ENCODE peak calls at places on chromosomes 12 and 14, in six cellular contexts. One of them, this sample, is unnamed.

GRCh38 chr14:53668861-53669260 is 287.8 kb downstream of the BMP4 start:
- DNase-seq in K562: no peak
- DNase-seq in GM12878: no peak
- DNase-seq in SK-N-SH: no peak
- DNase-seq in H1: no peak
- DNase-seq in HepG2: no peak
- DNase-seq in this sample: no peak

GRCh38 chr12:82407481-82407880 is 49.2 kb downstream of the METTL25 start:
- DNase-seq in K562: no peak
- DNase-seq in GM12878: no peak
- DNase-seq in SK-N-SH: no peak
- DNase-seq in H1: no peak
- DNase-seq in HepG2: no peak
- DNase-seq in this sample: no peak

GRCh38 chr14:76133103-76133502 is 18.6 kb upstream of the GPATCH2L start:
- DNase-seq in K562: peak; percentile 55
- DNase-seq in GM12878: no peak
- DNase-seq in SK-N-SH: no peak
- DNase-seq in H1: no peak
- DNase-seq in HepG2: peak; percentile 13
- DNase-seq in this sample: no peak

GRCh38 chr12:66775941-66776340 is 97.1 kb upstream of the GRIP1 start:
- DNase-seq in K562: no peak
- DNase-seq in GM12878: no peak
- DNase-seq in SK-N-SH: no peak
- DNase-seq in H1: no peak
- DNase-seq in HepG2: no peak
- DNase-seq in this sample: no peak

GRCh38 chr12:40569626-40570179 is 122.5 kb upstream of the CNTN1 start:
- DNase-seq in K562: no peak
- DNase-seq in GM12878: no peak
- DNase-seq in SK-N-SH: no peak
- DNase-seq in H1: no peak
- DNase-seq in HepG2: no peak
- DNase-seq in this sample: no peak

GRCh38 chr14:89319687-89320086 is 97.3 kb downstream of the FOXN3 start:
- DNase-seq in K562: no peak
- DNase-seq in GM12878: no peak
- DNase-seq in SK-N-SH: no peak
- DNase-seq in H1: no peak
- DNase-seq in HepG2: no peak
- DNase-seq in this sample: no peak

GRCh38 chr14:24678801-24679247 is 44.8 kb upstream of the GZMB start:
- DNase-seq in K562: peak; percentile 69
- DNase-seq in GM12878: peak; percentile 72
- DNase-seq in SK-N-SH: peak; percentile 70
- DNase-seq in H1: peak; percentile 51
- DNase-seq in HepG2: peak; percentile 98
- DNase-seq in this sample: peak; percentile 70

GRCh38 chr14:69037790-69038448 is 58.8 kb upstream of the ACTN1 start:
- DNase-seq in K562: no peak
- DNase-seq in GM12878: no peak
- DNase-seq in SK-N-SH: peak; percentile 80
- DNase-seq in H1: no peak
- DNase-seq in HepG2: no peak
- DNase-seq in this sample: no peak

GRCh38 chr12:74537126-74537706 is 419 bp upstream of the ATXN7L3B start:
- DNase-seq in K562: peak; percentile 25
- DNase-seq in GM12878: peak; percentile 48
- DNase-seq in SK-N-SH: peak; percentile 50
- DNase-seq in H1: no peak
- DNase-seq in HepG2: peak; percentile 56
- DNase-seq in this sample: peak; percentile 27

GRCh38 chr14:104800600-104801283 is at the start of gene ZBTB42:
- DNase-seq in K562: no peak
- DNase-seq in GM12878: no peak
- DNase-seq in SK-N-SH: peak; percentile 89
- DNase-seq in H1: no peak
- DNase-seq in HepG2: peak; percentile 54
- DNase-seq in this sample: no peak

GRCh38 chr12:121489874-121490273 is 90.0 kb downstream of the RNF34 start:
- DNase-seq in K562: no peak
- DNase-seq in GM12878: no peak
- DNase-seq in SK-N-SH: no peak
- DNase-seq in H1: no peak
- DNase-seq in HepG2: no peak
- DNase-seq in this sample: peak; percentile 20
- H3K27ac ChIP-seq in K562: no peak overlapping the region
- H3K27ac ChIP-seq in GM12878: no peak overlapping the region
- H3K27ac ChIP-seq in SK-N-SH: no peak overlapping the region
- H3K27ac ChIP-seq in H1: no peak overlapping the region
- H3K27ac ChIP-seq in HepG2: peak overlapping the region; percentile 82
- H3K27ac ChIP-seq in this sample: no peak overlapping the region

GRCh38 chr12:78489990-78490389 is 374.6 kb upstream of the SYT1 start:
- DNase-seq in K562: no peak
- DNase-seq in GM12878: no peak
- DNase-seq in SK-N-SH: no peak
- DNase-seq in H1: no peak
- DNase-seq in HepG2: no peak
- DNase-seq in this sample: no peak

GRCh38 chr12:78490841-78491240 is 373.7 kb upstream of the SYT1 start:
- DNase-seq in K562: no peak
- DNase-seq in GM12878: no peak
- DNase-seq in SK-N-SH: no peak
- DNase-seq in H1: no peak
- DNase-seq in HepG2: no peak
- DNase-seq in this sample: no peak

DNA sequence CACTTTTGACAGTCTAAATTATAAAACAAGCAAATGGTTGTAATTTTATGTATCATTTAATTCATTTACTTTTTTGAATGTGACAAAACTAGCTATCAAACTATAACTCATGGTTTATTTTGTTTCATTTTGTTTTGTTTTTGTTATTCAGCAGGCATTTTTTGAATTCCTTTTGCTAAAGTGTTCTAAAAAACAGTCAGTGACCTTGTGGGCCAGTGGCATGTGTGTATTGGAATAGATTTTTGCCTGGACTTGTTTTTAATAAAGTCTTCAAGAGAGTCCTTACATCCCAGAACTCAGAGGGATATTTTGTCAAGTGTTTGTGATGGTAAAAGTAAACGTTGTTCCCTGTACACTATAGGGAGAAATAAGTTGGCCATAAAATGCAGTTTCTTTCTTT is 369.7 kb upstream of the SYT1 start:
- DNase-seq in K562: no peak
- DNase-seq in GM12878: no peak
- DNase-seq in SK-N-SH: no peak
- DNase-seq in H1: no peak
- DNase-seq in HepG2: no peak
- DNase-seq in this sample: no peak
- TF ChIP-seq GABPA in K562: no peak
- TF ChIP-seq GABPA in GM12878: no peak
- TF ChIP-seq GABPA in SK-N-SH: no peak
- TF ChIP-seq GABPA in H1: no peak
- TF ChIP-seq GABPA in HepG2: no peak
- TF ChIP-seq GABPA in this sample: no peak

GRCh38 chr12:30753233-30753632 is 1.5 kb downstream of the CAPRIN2 start:
- DNase-seq in K562: peak; percentile 36
- DNase-seq in GM12878: no peak
- DNase-seq in SK-N-SH: peak; percentile 64
- DNase-seq in H1: no peak
- DNase-seq in HepG2: peak; percentile 56
- DNase-seq in this sample: no peak
- TF ChIP-seq CTCF in K562: peak; percentile 44
- TF ChIP-seq CTCF in GM12878: peak; percentile 34
- TF ChIP-seq CTCF in SK-N-SH: peak; percentile 69
- TF ChIP-seq CTCF in H1: peak; percentile 40
- TF ChIP-seq CTCF in HepG2: peak; percentile 50
- TF ChIP-seq CTCF in this sample: no peak

DNA sequence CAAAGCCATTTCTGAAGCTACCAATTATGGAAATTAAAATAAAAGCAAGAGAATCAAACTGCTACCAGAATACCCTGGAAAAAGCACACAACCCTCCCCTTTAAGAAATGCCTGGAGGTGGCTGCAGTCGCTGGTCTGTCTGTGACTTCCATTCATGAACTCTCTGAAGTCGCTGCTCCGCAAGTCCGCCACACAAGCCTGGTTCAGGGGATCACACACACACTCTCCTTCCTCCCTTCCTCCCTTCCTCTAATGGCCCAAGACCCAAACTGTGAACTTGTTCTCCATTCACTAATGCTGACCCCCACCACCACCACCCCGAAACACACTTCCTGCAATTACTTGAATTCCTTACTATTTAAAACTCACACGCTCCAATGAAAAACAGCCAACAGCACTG is 974 bp upstream of the LMO3 start:
- DNase-seq in K562: no peak
- DNase-seq in GM12878: no peak
- DNase-seq in SK-N-SH: no peak
- DNase-seq in H1: no peak
- DNase-seq in HepG2: no peak
- DNase-seq in this sample: no peak
- H3K27ac ChIP-seq in K562: no peak overlapping the region
- H3K27ac ChIP-seq in GM12878: no peak overlapping the region
- H3K27ac ChIP-seq in SK-N-SH: no peak overlapping the region
- H3K27ac ChIP-seq in H1: no peak overlapping the region
- H3K27ac ChIP-seq in HepG2: no peak overlapping the region
- H3K27ac ChIP-seq in this sample: no peak overlapping the region

DNA sequence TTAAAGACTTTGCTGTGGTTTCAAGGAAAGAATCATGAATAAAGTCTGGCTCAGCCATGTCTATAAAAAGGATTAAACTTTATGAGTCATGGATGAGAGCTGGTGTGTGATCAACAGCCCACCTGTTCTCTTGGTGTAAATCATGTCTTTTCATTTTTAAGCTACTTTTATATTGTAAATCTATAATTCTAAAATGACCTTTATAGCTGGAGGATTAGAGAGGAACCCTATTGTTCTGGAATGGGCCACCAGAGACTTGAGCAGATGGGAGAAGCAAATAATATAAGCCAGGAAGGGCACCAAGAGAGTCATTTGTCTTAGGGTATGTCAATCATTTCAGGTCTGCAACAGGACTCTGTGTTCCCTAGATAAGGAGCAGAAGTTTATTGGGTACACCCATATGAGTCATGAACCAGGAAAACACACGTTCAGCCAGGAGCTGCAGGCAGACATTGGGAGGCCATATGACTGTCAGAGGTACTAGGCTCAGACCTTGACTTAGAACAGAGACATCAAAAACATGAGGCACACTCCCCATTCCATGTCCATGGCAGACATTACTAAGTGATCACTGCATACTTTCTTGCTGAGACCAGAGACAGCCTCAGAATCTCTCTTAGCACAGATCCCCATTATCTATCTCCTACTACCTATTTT is 49.3 kb downstream of the NDUFA12 start:
- DNase-seq in K562: peak; percentile 70
- DNase-seq in GM12878: no peak
- DNase-seq in SK-N-SH: no peak
- DNase-seq in H1: no peak
- DNase-seq in HepG2: no peak
- DNase-seq in this sample: no peak
- TF ChIP-seq GABPA in K562: no peak
- TF ChIP-seq GABPA in GM12878: no peak
- TF ChIP-seq GABPA in SK-N-SH: no peak
- TF ChIP-seq GABPA in H1: no peak
- TF ChIP-seq GABPA in HepG2: no peak
- TF ChIP-seq GABPA in this sample: no peak

DNA sequence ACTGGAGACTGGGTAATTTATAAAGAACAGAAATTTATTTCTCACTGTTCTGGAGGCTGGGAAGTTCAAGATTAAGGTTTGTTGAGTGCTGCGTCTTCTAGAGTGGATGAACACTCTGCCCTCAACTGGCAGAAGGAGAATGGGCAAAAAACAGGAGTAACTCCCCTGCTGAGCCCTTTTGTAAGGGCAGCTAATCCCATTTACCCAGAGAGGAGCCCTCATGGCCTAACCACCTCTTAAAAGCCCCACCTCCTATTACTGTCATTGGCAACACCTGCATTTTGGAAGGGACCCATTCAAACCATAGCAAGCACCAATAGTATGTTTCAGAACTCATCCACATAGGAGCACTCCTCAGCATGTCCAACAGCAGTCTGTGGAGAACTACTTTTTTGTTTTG is 47.4 kb downstream of the BORCS5 start:
- DNase-seq in K562: no peak
- DNase-seq in GM12878: no peak
- DNase-seq in SK-N-SH: no peak
- DNase-seq in H1: no peak
- DNase-seq in HepG2: no peak
- DNase-seq in this sample: no peak
- TF ChIP-seq CTCF in K562: no peak
- TF ChIP-seq CTCF in GM12878: no peak
- TF ChIP-seq CTCF in SK-N-SH: no peak
- TF ChIP-seq CTCF in H1: no peak
- TF ChIP-seq CTCF in HepG2: no peak
- TF ChIP-seq CTCF in this sample: no peak

GRCh38 chr12:38427442-38427841 is 110.9 kb downstream of the ALG10B start:
- DNase-seq in K562: no peak
- DNase-seq in GM12878: no peak
- DNase-seq in SK-N-SH: no peak
- DNase-seq in H1: no peak
- DNase-seq in HepG2: no peak
- DNase-seq in this sample: no peak
- H3K27ac ChIP-seq in K562: no peak overlapping the region
- H3K27ac ChIP-seq in GM12878: no peak overlapping the region
- H3K27ac ChIP-seq in SK-N-SH: no peak overlapping the region
- H3K27ac ChIP-seq in H1: no peak overlapping the region
- H3K27ac ChIP-seq in HepG2: no peak overlapping the region
- H3K27ac ChIP-seq in this sample: no peak overlapping the region

DNA sequence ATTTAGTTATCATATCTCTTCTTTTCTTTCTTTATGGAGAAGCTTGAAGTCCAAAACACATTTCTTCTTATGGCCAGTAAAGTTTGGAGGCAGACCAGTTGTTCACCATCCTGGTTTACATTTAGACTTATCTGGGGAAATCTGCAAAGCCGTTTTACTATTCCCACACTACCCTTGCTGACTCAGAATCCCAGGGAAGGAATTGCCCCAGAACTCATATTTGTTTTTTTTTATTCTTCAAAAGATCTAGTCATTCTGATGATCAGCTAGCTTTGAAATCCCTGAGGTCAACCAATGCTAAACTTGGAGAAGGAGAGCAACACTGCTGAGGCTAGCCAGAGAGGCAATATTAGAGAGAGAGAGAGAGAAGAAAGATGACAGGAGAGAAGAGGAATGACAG is 12.3 kb upstream of the LMO3 start:
- DNase-seq in K562: no peak
- DNase-seq in GM12878: no peak
- DNase-seq in SK-N-SH: no peak
- DNase-seq in H1: no peak
- DNase-seq in HepG2: no peak
- DNase-seq in this sample: no peak
- TF ChIP-seq GABPA in K562: no peak
- TF ChIP-seq GABPA in GM12878: no peak
- TF ChIP-seq GABPA in SK-N-SH: no peak
- TF ChIP-seq GABPA in H1: no peak
- TF ChIP-seq GABPA in HepG2: no peak
- TF ChIP-seq GABPA in this sample: no peak

DNA sequence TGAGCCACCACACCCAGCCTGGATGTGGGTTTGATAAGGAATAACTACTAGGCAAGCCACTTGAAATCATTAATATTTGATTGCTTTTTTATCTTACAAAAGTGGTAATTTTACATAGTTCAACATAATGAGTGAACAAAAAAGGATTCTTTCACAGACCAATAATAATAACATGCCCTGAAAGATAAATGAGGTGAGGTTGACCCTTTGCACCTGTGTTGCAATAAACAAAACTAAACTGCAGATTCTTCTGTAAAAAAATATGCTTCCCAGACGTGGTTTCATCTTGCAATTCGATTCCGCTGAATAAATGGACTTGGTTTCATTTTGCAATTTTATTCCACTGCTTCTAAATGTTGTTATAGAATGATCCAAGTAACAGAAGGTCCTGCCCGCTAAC is 1514.9 kb upstream of the TMEM132C start:
- DNase-seq in K562: no peak
- DNase-seq in GM12878: no peak
- DNase-seq in SK-N-SH: no peak
- DNase-seq in H1: no peak
- DNase-seq in HepG2: no peak
- DNase-seq in this sample: no peak
- TF ChIP-seq CTCF in K562: no peak
- TF ChIP-seq CTCF in GM12878: no peak
- TF ChIP-seq CTCF in SK-N-SH: no peak
- TF ChIP-seq CTCF in H1: no peak
- TF ChIP-seq CTCF in HepG2: no peak
- TF ChIP-seq CTCF in this sample: no peak

This sample was measured in HL-60.